ENCODE peak calls at places on chromosomes 12 and 14, in six cellular contexts. One of them, this sample, is unnamed.

GRCh38 chr12:3432868-3433267 is 58.1 kb upstream of the PRMT8 start:
- DNase-seq in stimulated activated CD8-positive, alpha-beta memory T cell treated with anti-CD3 and anti-CD28 coated beads, Interleukin-4, amount 100 ng/mL, for 48 hours: no peak
- DNase-seq in NCI-H2171 treated with DMSO at 0.1 percent for 48 hours: no peak
- DNase-seq in heart left ventricle: no peak
- DNase-seq in GM20000: no peak
- DNase-seq in SK-MEL-5: no peak
- DNase-seq in this sample: no peak

GRCh38 chr12:7151532-7151931 is 21.4 kb downstream of the CLSTN3 start:
- DNase-seq in stimulated activated CD8-positive, alpha-beta memory T cell treated with anti-CD3 and anti-CD28 coated beads, Interleukin-4, amount 100 ng/mL, for 48 hours: no peak
- DNase-seq in NCI-H2171 treated with DMSO at 0.1 percent for 48 hours: no peak
- DNase-seq in heart left ventricle: no peak
- DNase-seq in GM20000: no peak
- DNase-seq in SK-MEL-5: no peak
- DNase-seq in this sample: peak; percentile 58

GRCh38 chr12:67649165-67650126 is 901 bp downstream of the DYRK2 start:
- DNase-seq in stimulated activated CD8-positive, alpha-beta memory T cell treated with anti-CD3 and anti-CD28 coated beads, Interleukin-4, amount 100 ng/mL, for 48 hours: peak; percentile 57
- DNase-seq in NCI-H2171 treated with DMSO at 0.1 percent for 48 hours: no peak
- DNase-seq in heart left ventricle: peak; percentile 62
- DNase-seq in GM20000: peak; percentile 79
- DNase-seq in SK-MEL-5: no peak
- DNase-seq in this sample: no peak

GRCh38 chr14:51396222-51396815 is 156.3 kb downstream of the TMX1 start:
- DNase-seq in stimulated activated CD8-positive, alpha-beta memory T cell treated with anti-CD3 and anti-CD28 coated beads, Interleukin-4, amount 100 ng/mL, for 48 hours: no peak
- DNase-seq in NCI-H2171 treated with DMSO at 0.1 percent for 48 hours: peak; percentile 98
- DNase-seq in heart left ventricle: no peak
- DNase-seq in GM20000: no peak
- DNase-seq in SK-MEL-5: no peak
- DNase-seq in this sample: no peak

GRCh38 chr12:88763536-88764100 is 183.3 kb upstream of the KITLG start:
- DNase-seq in stimulated activated CD8-positive, alpha-beta memory T cell treated with anti-CD3 and anti-CD28 coated beads, Interleukin-4, amount 100 ng/mL, for 48 hours: no peak
- DNase-seq in NCI-H2171 treated with DMSO at 0.1 percent for 48 hours: no peak
- DNase-seq in heart left ventricle: no peak
- DNase-seq in GM20000: no peak
- DNase-seq in SK-MEL-5: no peak
- DNase-seq in this sample: no peak

GRCh38 chr12:45637706-45638105 is 91.8 kb upstream of the ARID2 start:
- DNase-seq in stimulated activated CD8-positive, alpha-beta memory T cell treated with anti-CD3 and anti-CD28 coated beads, Interleukin-4, amount 100 ng/mL, for 48 hours: no peak
- DNase-seq in NCI-H2171 treated with DMSO at 0.1 percent for 48 hours: no peak
- DNase-seq in heart left ventricle: no peak
- DNase-seq in GM20000: no peak
- DNase-seq in SK-MEL-5: peak; percentile 74
- DNase-seq in this sample: no peak

GRCh38 chr12:6695313-6696045 is 5.1 kb downstream of the PIANP start:
- DNase-seq in stimulated activated CD8-positive, alpha-beta memory T cell treated with anti-CD3 and anti-CD28 coated beads, Interleukin-4, amount 100 ng/mL, for 48 hours: no peak
- DNase-seq in NCI-H2171 treated with DMSO at 0.1 percent for 48 hours: peak; percentile 58
- DNase-seq in heart left ventricle: no peak
- DNase-seq in GM20000: no peak
- DNase-seq in SK-MEL-5: no peak
- DNase-seq in this sample: no peak

GRCh38 chr14:100054553-100055075 is 10.6 kb upstream of the EVL start:
- DNase-seq in stimulated activated CD8-positive, alpha-beta memory T cell treated with anti-CD3 and anti-CD28 coated beads, Interleukin-4, amount 100 ng/mL, for 48 hours: no peak
- DNase-seq in NCI-H2171 treated with DMSO at 0.1 percent for 48 hours: no peak
- DNase-seq in heart left ventricle: no peak
- DNase-seq in GM20000: no peak
- DNase-seq in SK-MEL-5: no peak
- DNase-seq in this sample: no peak

GRCh38 chr12:12319501-12320322 is 30.3 kb downstream of the MANSC1 start:
- DNase-seq in stimulated activated CD8-positive, alpha-beta memory T cell treated with anti-CD3 and anti-CD28 coated beads, Interleukin-4, amount 100 ng/mL, for 48 hours: no peak
- DNase-seq in NCI-H2171 treated with DMSO at 0.1 percent for 48 hours: peak; percentile 52
- DNase-seq in heart left ventricle: no peak
- DNase-seq in GM20000: no peak
- DNase-seq in SK-MEL-5: no peak
- DNase-seq in this sample: no peak

GRCh38 chr14:57928732-57929131 is 62.8 kb upstream of the SLC35F4 start:
- DNase-seq in stimulated activated CD8-positive, alpha-beta memory T cell treated with anti-CD3 and anti-CD28 coated beads, Interleukin-4, amount 100 ng/mL, for 48 hours: no peak
- DNase-seq in NCI-H2171 treated with DMSO at 0.1 percent for 48 hours: no peak
- DNase-seq in heart left ventricle: no peak
- DNase-seq in GM20000: no peak
- DNase-seq in SK-MEL-5: no peak
- DNase-seq in this sample: no peak

GRCh38 chr12:2779281-2779680 is 15.5 kb upstream of the FKBP4 start:
- DNase-seq in stimulated activated CD8-positive, alpha-beta memory T cell treated with anti-CD3 and anti-CD28 coated beads, Interleukin-4, amount 100 ng/mL, for 48 hours: no peak
- DNase-seq in NCI-H2171 treated with DMSO at 0.1 percent for 48 hours: no peak
- DNase-seq in heart left ventricle: no peak
- DNase-seq in GM20000: no peak
- DNase-seq in SK-MEL-5: no peak
- DNase-seq in this sample: no peak

GRCh38 chr12:130483616-130484180 is 146.0 kb downstream of the PIWIL1 start:
- DNase-seq in stimulated activated CD8-positive, alpha-beta memory T cell treated with anti-CD3 and anti-CD28 coated beads, Interleukin-4, amount 100 ng/mL, for 48 hours: no peak
- DNase-seq in NCI-H2171 treated with DMSO at 0.1 percent for 48 hours: peak; percentile 58
- DNase-seq in heart left ventricle: no peak
- DNase-seq in GM20000: no peak
- DNase-seq in SK-MEL-5: no peak
- DNase-seq in this sample: no peak

GRCh38 chr12:57169969-57170368 is 22.6 kb upstream of the LRP1-AS start:
- DNase-seq in stimulated activated CD8-positive, alpha-beta memory T cell treated with anti-CD3 and anti-CD28 coated beads, Interleukin-4, amount 100 ng/mL, for 48 hours: no peak
- DNase-seq in NCI-H2171 treated with DMSO at 0.1 percent for 48 hours: no peak
- DNase-seq in heart left ventricle: no peak
- DNase-seq in GM20000: no peak
- DNase-seq in SK-MEL-5: no peak
- DNase-seq in this sample: no peak

GRCh38 chr14:39050389-39050788 is 52.6 kb downstream of the SEC23A start:
- DNase-seq in stimulated activated CD8-positive, alpha-beta memory T cell treated with anti-CD3 and anti-CD28 coated beads, Interleukin-4, amount 100 ng/mL, for 48 hours: no peak
- DNase-seq in NCI-H2171 treated with DMSO at 0.1 percent for 48 hours: no peak
- DNase-seq in heart left ventricle: no peak
- DNase-seq in GM20000: peak; percentile 10
- DNase-seq in SK-MEL-5: no peak
- DNase-seq in this sample: no peak

GRCh38 chr14:104678346-104678745 is 11.1 kb upstream of the INF2 start:
- DNase-seq in stimulated activated CD8-positive, alpha-beta memory T cell treated with anti-CD3 and anti-CD28 coated beads, Interleukin-4, amount 100 ng/mL, for 48 hours: peak; percentile 44
- DNase-seq in NCI-H2171 treated with DMSO at 0.1 percent for 48 hours: peak; percentile 91
- DNase-seq in heart left ventricle: peak; percentile 63
- DNase-seq in GM20000: no peak
- DNase-seq in SK-MEL-5: no peak
- DNase-seq in this sample: no peak

GRCh38 chr14:51703787-51704186 is 52.1 kb downstream of the FRMD6 start:
- DNase-seq in stimulated activated CD8-positive, alpha-beta memory T cell treated with anti-CD3 and anti-CD28 coated beads, Interleukin-4, amount 100 ng/mL, for 48 hours: no peak
- DNase-seq in NCI-H2171 treated with DMSO at 0.1 percent for 48 hours: no peak
- DNase-seq in heart left ventricle: no peak
- DNase-seq in GM20000: no peak
- DNase-seq in SK-MEL-5: no peak
- DNase-seq in this sample: no peak

GRCh38 chr12:49983892-49984291 is 11.1 kb downstream of the AQP6 start:
- DNase-seq in stimulated activated CD8-positive, alpha-beta memory T cell treated with anti-CD3 and anti-CD28 coated beads, Interleukin-4, amount 100 ng/mL, for 48 hours: no peak
- DNase-seq in NCI-H2171 treated with DMSO at 0.1 percent for 48 hours: peak; percentile 28
- DNase-seq in heart left ventricle: no peak
- DNase-seq in GM20000: no peak
- DNase-seq in SK-MEL-5: peak; percentile 22
- DNase-seq in this sample: no peak

GRCh38 chr12:26741828-26742227 is 91.2 kb downstream of the ITPR2 start:
- DNase-seq in stimulated activated CD8-positive, alpha-beta memory T cell treated with anti-CD3 and anti-CD28 coated beads, Interleukin-4, amount 100 ng/mL, for 48 hours: no peak
- DNase-seq in NCI-H2171 treated with DMSO at 0.1 percent for 48 hours: peak; percentile 32
- DNase-seq in heart left ventricle: no peak
- DNase-seq in GM20000: no peak
- DNase-seq in SK-MEL-5: no peak
- DNase-seq in this sample: no peak

GRCh38 chr14:60002819-60003492 is 83.0 kb downstream of the LRRC9 start:
- DNase-seq in stimulated activated CD8-positive, alpha-beta memory T cell treated with anti-CD3 and anti-CD28 coated beads, Interleukin-4, amount 100 ng/mL, for 48 hours: no peak
- DNase-seq in NCI-H2171 treated with DMSO at 0.1 percent for 48 hours: no peak
- DNase-seq in heart left ventricle: peak; percentile 92
- DNase-seq in GM20000: no peak
- DNase-seq in SK-MEL-5: no peak
- DNase-seq in this sample: peak; percentile 60

GRCh38 chr12:9706081-9706685 is 26.7 kb downstream of the CLECL1 start:
- DNase-seq in stimulated activated CD8-positive, alpha-beta memory T cell treated with anti-CD3 and anti-CD28 coated beads, Interleukin-4, amount 100 ng/mL, for 48 hours: no peak
- DNase-seq in NCI-H2171 treated with DMSO at 0.1 percent for 48 hours: no peak
- DNase-seq in heart left ventricle: no peak
- DNase-seq in GM20000: no peak
- DNase-seq in SK-MEL-5: no peak
- DNase-seq in this sample: no peak

GRCh38 chr12:67727652-67728295 is 79.2 kb downstream of the DYRK2 start:
- DNase-seq in stimulated activated CD8-positive, alpha-beta memory T cell treated with anti-CD3 and anti-CD28 coated beads, Interleukin-4, amount 100 ng/mL, for 48 hours: no peak
- DNase-seq in NCI-H2171 treated with DMSO at 0.1 percent for 48 hours: no peak
- DNase-seq in heart left ventricle: no peak
- DNase-seq in GM20000: no peak
- DNase-seq in SK-MEL-5: no peak
- DNase-seq in this sample: no peak

GRCh38 chr12:180445-180844 is 33.5 kb downstream of the SLC6A12 start:
- DNase-seq in stimulated activated CD8-positive, alpha-beta memory T cell treated with anti-CD3 and anti-CD28 coated beads, Interleukin-4, amount 100 ng/mL, for 48 hours: no peak
- DNase-seq in NCI-H2171 treated with DMSO at 0.1 percent for 48 hours: no peak
- DNase-seq in heart left ventricle: peak; percentile 63
- DNase-seq in GM20000: peak; percentile 85
- DNase-seq in SK-MEL-5: peak; percentile 31
- DNase-seq in this sample: peak; percentile 62

GRCh38 chr12:14769837-14770494 is 33.3 kb downstream of the WBP11 start:
- DNase-seq in stimulated activated CD8-positive, alpha-beta memory T cell treated with anti-CD3 and anti-CD28 coated beads, Interleukin-4, amount 100 ng/mL, for 48 hours: peak; percentile 91
- DNase-seq in NCI-H2171 treated with DMSO at 0.1 percent for 48 hours: peak; percentile 73
- DNase-seq in heart left ventricle: peak; percentile 81
- DNase-seq in GM20000: peak; percentile 63
- DNase-seq in SK-MEL-5: peak; percentile 77
- DNase-seq in this sample: peak; percentile 85

GRCh38 chr12:50642035-50642451 is 121.9 kb upstream of the ATF1 start:
- DNase-seq in stimulated activated CD8-positive, alpha-beta memory T cell treated with anti-CD3 and anti-CD28 coated beads, Interleukin-4, amount 100 ng/mL, for 48 hours: no peak
- DNase-seq in NCI-H2171 treated with DMSO at 0.1 percent for 48 hours: peak; percentile 60
- DNase-seq in heart left ventricle: no peak
- DNase-seq in GM20000: no peak
- DNase-seq in SK-MEL-5: no peak
- DNase-seq in this sample: no peak

GRCh38 chr12:6824962-6825381 is 3.2 kb upstream of the P3H3 start:
- DNase-seq in stimulated activated CD8-positive, alpha-beta memory T cell treated with anti-CD3 and anti-CD28 coated beads, Interleukin-4, amount 100 ng/mL, for 48 hours: no peak
- DNase-seq in NCI-H2171 treated with DMSO at 0.1 percent for 48 hours: no peak
- DNase-seq in heart left ventricle: no peak
- DNase-seq in GM20000: no peak
- DNase-seq in SK-MEL-5: no peak
- DNase-seq in this sample: no peak

GRCh38 chr14:91545204-91545603 is 35.1 kb upstream of the PPP4R3A start:
- DNase-seq in stimulated activated CD8-positive, alpha-beta memory T cell treated with anti-CD3 and anti-CD28 coated beads, Interleukin-4, amount 100 ng/mL, for 48 hours: no peak
- DNase-seq in NCI-H2171 treated with DMSO at 0.1 percent for 48 hours: no peak
- DNase-seq in heart left ventricle: no peak
- DNase-seq in GM20000: no peak
- DNase-seq in SK-MEL-5: no peak
- DNase-seq in this sample: no peak

GRCh38 chr12:2862876-2863275 is 6.0 kb upstream of the TEX52 start:
- DNase-seq in stimulated activated CD8-positive, alpha-beta memory T cell treated with anti-CD3 and anti-CD28 coated beads, Interleukin-4, amount 100 ng/mL, for 48 hours: no peak
- DNase-seq in NCI-H2171 treated with DMSO at 0.1 percent for 48 hours: no peak
- DNase-seq in heart left ventricle: no peak
- DNase-seq in GM20000: no peak
- DNase-seq in SK-MEL-5: no peak
- DNase-seq in this sample: no peak

GRCh38 chr14:32217301-32217700 is 14.2 kb upstream of the RNU6-8 start:
- DNase-seq in stimulated activated CD8-positive, alpha-beta memory T cell treated with anti-CD3 and anti-CD28 coated beads, Interleukin-4, amount 100 ng/mL, for 48 hours: no peak
- DNase-seq in NCI-H2171 treated with DMSO at 0.1 percent for 48 hours: peak; percentile 98
- DNase-seq in heart left ventricle: no peak
- DNase-seq in GM20000: no peak
- DNase-seq in SK-MEL-5: no peak
- DNase-seq in this sample: no peak

GRCh38 chr12:34297790-34298164 is 275.5 kb downstream of the ALG10 start:
- DNase-seq in stimulated activated CD8-positive, alpha-beta memory T cell treated with anti-CD3 and anti-CD28 coated beads, Interleukin-4, amount 100 ng/mL, for 48 hours: no peak
- DNase-seq in NCI-H2171 treated with DMSO at 0.1 percent for 48 hours: no peak
- DNase-seq in heart left ventricle: peak; percentile 6
- DNase-seq in GM20000: no peak
- DNase-seq in SK-MEL-5: no peak
- DNase-seq in this sample: no peak

GRCh38 chr12:119574255-119574654 is 19.3 kb upstream of the TMEM233 start:
- DNase-seq in stimulated activated CD8-positive, alpha-beta memory T cell treated with anti-CD3 and anti-CD28 coated beads, Interleukin-4, amount 100 ng/mL, for 48 hours: no peak
- DNase-seq in NCI-H2171 treated with DMSO at 0.1 percent for 48 hours: no peak
- DNase-seq in heart left ventricle: no peak
- DNase-seq in GM20000: no peak
- DNase-seq in SK-MEL-5: no peak
- DNase-seq in this sample: no peak

GRCh38 chr12:105738036-105738435 is 400.7 kb downstream of the NUAK1 start:
- DNase-seq in stimulated activated CD8-positive, alpha-beta memory T cell treated with anti-CD3 and anti-CD28 coated beads, Interleukin-4, amount 100 ng/mL, for 48 hours: no peak
- DNase-seq in NCI-H2171 treated with DMSO at 0.1 percent for 48 hours: no peak
- DNase-seq in heart left ventricle: peak; percentile 50
- DNase-seq in GM20000: no peak
- DNase-seq in SK-MEL-5: no peak
- DNase-seq in this sample: peak; percentile 64

GRCh38 chr12:49540229-49541139 is 1.7 kb downstream of the KCNH3 start:
- DNase-seq in stimulated activated CD8-positive, alpha-beta memory T cell treated with anti-CD3 and anti-CD28 coated beads, Interleukin-4, amount 100 ng/mL, for 48 hours: peak; percentile 22
- DNase-seq in NCI-H2171 treated with DMSO at 0.1 percent for 48 hours: no peak
- DNase-seq in heart left ventricle: no peak
- DNase-seq in GM20000: peak; percentile 36
- DNase-seq in SK-MEL-5: no peak
- DNase-seq in this sample: no peak

GRCh38 chr12:100573168-100573498 is 351 bp upstream of the GAS2L3 start:
- DNase-seq in stimulated activated CD8-positive, alpha-beta memory T cell treated with anti-CD3 and anti-CD28 coated beads, Interleukin-4, amount 100 ng/mL, for 48 hours: no peak
- DNase-seq in NCI-H2171 treated with DMSO at 0.1 percent for 48 hours: no peak
- DNase-seq in heart left ventricle: no peak
- DNase-seq in GM20000: no peak
- DNase-seq in SK-MEL-5: no peak
- DNase-seq in this sample: no peak

GRCh38 chr12:13465641-13466040 is 269.1 kb downstream of the EMP1 start:
- DNase-seq in stimulated activated CD8-positive, alpha-beta memory T cell treated with anti-CD3 and anti-CD28 coated beads, Interleukin-4, amount 100 ng/mL, for 48 hours: no peak
- DNase-seq in NCI-H2171 treated with DMSO at 0.1 percent for 48 hours: no peak
- DNase-seq in heart left ventricle: peak; percentile 71
- DNase-seq in GM20000: no peak
- DNase-seq in SK-MEL-5: no peak
- DNase-seq in this sample: peak; percentile 79

This sample was measured in right atrium auricular region.